ENCODE peak calls at places on chromosomes 2 and 18, in five cellular contexts. C, Y, K, L and J are unnamed samples.

GRCh38 chr2:159226059-159226461 is 60.4 kb downstream of the WDSUB1 start:
- DNase-seq in L (no peak), C (peak), K (no peak), Y (no peak), J (no peak)

GRCh38 chr2:235264512-235264911 is 229.3 kb upstream of the AGAP1 start:
- DNase-seq in Y (no peak), C (no peak), L (no peak), K (no peak), J (no peak)

GRCh38 chr18:77127769-77128671 is 4.6 kb downstream of the MBP start:
- DNase-seq in Y (no peak), C (peak), K (no peak), L (no peak), J (no peak)

GRCh38 chr18:51337406-51337805 is 139.9 kb upstream of the MEX3C start:
- DNase-seq in K (no peak), L (no peak), C (no peak), Y (no peak), J (no peak)

GRCh38 chr2:36478332-36478738 is 119.6 kb downstream of the FEZ2 start:
- DNase-seq in C (peak), Y (no peak), L (no peak), K (no peak), J (no peak)

GRCh38 chr2:118980573-118980972 is 38.6 kb downstream of the MARCO start:
- DNase-seq in K (no peak), Y (no peak), C (no peak), L (no peak), J (no peak)

GRCh38 chr18:44741070-44741469 is 60.4 kb downstream of the SETBP1 start:
- DNase-seq in C (no peak), K (no peak), Y (no peak), L (no peak), J (no peak)

GRCh38 chr2:108270768-108271506 is 17.8 kb upstream of the SULT1C2 start:
- DNase-seq in C (no peak), Y (no peak), L (no peak), K (no peak), J (no peak)

GRCh38 chr18:37654711-37655369 is 89.2 kb upstream of the CELF4 start:
- DNase-seq in C (no peak), K (no peak), L (no peak), Y (no peak), J (no peak)

GRCh38 chr18:73859998-73860397 is 287.6 kb downstream of the FBXO15 start:
- DNase-seq in Y (no peak), L (no peak), K (no peak), C (no peak), J (no peak)

GRCh38 chr2:105005170-105005569 is 32.7 kb upstream of the MRPS9 start:
- DNase-seq in C (no peak), Y (no peak), L (no peak), K (no peak), J (peak)

GRCh38 chr2:56801770-56802169 is 618.0 kb downstream of the CCDC85A start:
- DNase-seq in Y (no peak), C (no peak), L (no peak), K (no peak), J (no peak)

GRCh38 chr2:160075171-160075570 is 12.8 kb upstream of the PLA2R1 start:
- DNase-seq in K (no peak), L (peak), Y (no peak), C (peak), J (no peak)

GRCh38 chr18:36535202-36535935 is 237.9 kb downstream of the FHOD3 start:
- DNase-seq in K (no peak), Y (no peak), L (no peak), C (no peak), J (no peak)

GRCh38 chr18:58241877-58242276 is 197.9 kb downstream of the NEDD4L start:
- DNase-seq in K (no peak), Y (no peak), C (peak), L (peak), J (no peak)